ENCODE peak calls at places on chromosomes 6 and 20, in four cellular contexts. Q is hepatocyte, N is mammary epithelial cell, P is GM23248. H is an unnamed sample. For H3K9me3 and H3K79me2, the result is how much of the 10 kb centered on the place peaks cover.

GRCh38 chr20:14580426-14581074 is 243.1 kb upstream of the FLRT3 start:
- DNase-seq in N (no peak), Q (no peak), P (no peak), H (no peak)

GRCh38 chr20:37246736-37247135 is 14.9 kb downstream of the GHRH start:
- DNase-seq in P (no peak), N (no peak), Q (no peak), H (no peak)

GRCh38 chr20:45890077-45890996 is 671 bp downstream of the NEURL2 start:
- DNase-seq in P (peak), N (no peak), Q (peak), H (no peak)

GRCh38 chr6:28940294-28940858 is 16.6 kb upstream of the TRIM27 start:
- DNase-seq in N (peak), Q (peak), P (no peak), H (no peak)

GRCh38 chr20:25025091-25025861 is 32.7 kb downstream of the ACSS1 start:
- DNase-seq in N (no peak), Q (no peak), P (no peak), H (no peak)

GRCh38 chr20:35363190-35363589 is 48.6 kb downstream of the UQCC1 start:
- DNase-seq in N (no peak), Q (no peak), P (no peak), H (no peak)

GRCh38 chr6:26383624-26384417 is 913 bp downstream of the BTN2A2 start:
- DNase-seq in Q (peak), N (peak), P (peak), H (no peak)

GRCh38 chr6:159110013-159110412 is 59.2 kb upstream of the FNDC1 start:
- DNase-seq in P (peak), N (peak), Q (peak), H (no peak)

GRCh38 chr6:160073272-160073671 is 48.3 kb upstream of the SLC22A1 start:
- DNase-seq in N (no peak), P (no peak), Q (no peak), H (no peak)

GRCh38 chr6:112207773-112208172 is 46.6 kb downstream of the LAMA4 start:
- DNase-seq in Q (no peak), N (no peak), P (no peak), H (no peak)

GRCh38 chr6:154247119-154247814 is 109.3 kb downstream of the IPCEF1 start:
- DNase-seq in P (no peak), N (no peak), Q (no peak), H (no peak)

GRCh38 chr6:116476021-116476678 is 15.0 kb downstream of the CALHM6 start:
- DNase-seq in Q (no peak), P (no peak), N (no peak), H (no peak)

GRCh38 chr6:110525001-110525400 is 48.6 kb upstream of the SLC22A16 start:
- DNase-seq in Q (peak), N (no peak), P (no peak), H (no peak)

GRCh38 chr6:25061289-25061945 is 125.7 kb upstream of the RIPOR2 start:
- DNase-seq in Q (no peak), N (no peak), P (peak), H (no peak)

GRCh38 chr6:64553414-64553813 is 917.8 kb downstream of the PHF3 start:
- DNase-seq in Q (no peak), P (no peak), N (no peak), H (no peak)

GRCh38 chr6:21005816-21006553 is 471.7 kb downstream of the CDKAL1 start:
- DNase-seq in N (peak), Q (peak), P (peak), H (peak)

GRCh38 chr6:39263299-39264037 is 34.2 kb upstream of the KCNK5 start:
- DNase-seq in Q (no peak), P (no peak), N (peak), H (no peak)

GRCh38 chr6:46159229-46159628 is 11.6 kb downstream of the ENPP5 start:
- DNase-seq in Q (no peak), P (no peak), N (no peak), H (no peak)

GRCh38 chr6:125259354-125259736 is 42.4 kb downstream of the HDDC2 start:
- DNase-seq in N (no peak), Q (no peak), P (peak), H (no peak)

GRCh38 chr20:35302421-35303335 is 10.5 kb upstream of the FAM83C start:
- DNase-seq in Q (peak), N (peak), P (no peak), H (no peak)

GRCh38 chr20:15767636-15768369 is 805.4 kb downstream of the KIF16B start:
- DNase-seq in P (no peak), N (no peak), Q (no peak), H (no peak)

GRCh38 chr20:20318318-20319161 is 49.4 kb upstream of the INSM1 start:
- DNase-seq in N (no peak), P (peak), Q (no peak), H (no peak)

GRCh38 chr6:47663462-47664216 is 34.7 kb upstream of the ADGRF4 start:
- DNase-seq in N (peak), Q (no peak), P (no peak), H (no peak)

GRCh38 chr6:32153252-32153834 is 598 bp upstream of the PPT2 start:
- DNase-seq in Q (peak), N (peak), P (no peak), H (no peak)

GRCh38 chr20:57656252-57656820 is 36.1 kb upstream of the ZBP1 start:
- DNase-seq in P (no peak), Q (no peak), N (no peak), H (no peak)

GRCh38 chr6:87806635-87807034 is 104.6 kb upstream of the AKIRIN2 start:
- DNase-seq in Q (no peak), P (no peak), N (no peak), H (no peak)

GRCh38 chr6:57220083-57220703 is 1.9 kb downstream of the RAB23 start:
- DNase-seq in N (peak), P (no peak), Q (no peak), H (no peak)

GRCh38 chr20:62741191-62741676 is 32.6 kb downstream of the NTSR1 start:
- DNase-seq in N (no peak), P (peak), Q (no peak), H (no peak)

GRCh38 chr20:62741701-62742491 is 33.3 kb downstream of the NTSR1 start:
- DNase-seq in P (no peak), N (no peak), Q (no peak), H (no peak)

GRCh38 chr20:62739067-62739466 is 30.4 kb downstream of the NTSR1 start:
- DNase-seq in Q (no peak), P (no peak), N (no peak), H (no peak)

GRCh38 chr20:62739581-62740285 is 31.1 kb downstream of the NTSR1 start:
- DNase-seq in Q (no peak), P (peak), N (no peak), H (no peak)

GRCh38 chr20:62740286-62741141 is 31.9 kb downstream of the NTSR1 start:
- DNase-seq in P (peak), N (peak), Q (peak), H (peak)
- H3K4me2 ChIP-seq in P (peak), N (peak), Q (no peak), H (peak)

DNA sequence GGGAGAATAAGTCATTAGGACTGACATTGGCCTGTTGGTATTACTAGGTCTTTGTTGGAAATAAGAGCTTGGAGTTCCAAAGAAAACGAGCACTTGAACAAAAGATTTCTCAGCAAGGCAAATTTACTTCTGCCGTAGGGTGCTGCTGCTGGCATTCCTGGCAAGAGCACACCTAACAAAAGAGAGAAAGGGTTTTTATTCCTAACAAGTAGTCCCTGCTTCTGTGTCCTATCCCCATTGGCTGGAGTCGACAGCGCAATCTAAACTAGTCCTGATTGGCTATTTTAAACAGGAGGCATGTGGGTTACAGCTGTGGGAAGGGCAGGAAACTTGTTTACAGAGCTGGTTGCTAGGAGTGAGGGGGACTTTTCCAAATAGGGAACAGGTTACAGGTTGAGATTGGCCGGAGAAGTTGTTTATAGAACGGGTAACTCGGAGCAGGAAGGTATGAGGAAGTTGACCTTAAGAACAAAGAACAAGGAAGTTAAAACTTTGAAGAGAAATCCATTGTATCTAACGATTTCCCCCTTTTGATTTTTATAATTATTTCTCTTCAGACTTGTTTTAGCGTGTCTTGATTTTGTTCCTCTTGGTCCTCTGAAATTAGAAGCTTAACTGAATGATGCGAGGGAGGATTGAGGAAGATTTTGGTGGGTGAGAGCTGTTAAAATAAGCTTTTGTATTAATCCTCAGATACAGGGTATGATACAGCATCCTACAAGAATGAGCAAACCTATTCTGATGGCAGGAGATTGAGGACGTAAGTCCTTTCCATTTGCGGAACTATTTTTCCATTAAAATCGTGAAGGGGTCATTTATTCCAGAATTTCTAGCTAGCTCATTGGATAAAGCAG is 3.4 kb upstream of the ZNFX1 start:
- DNase-seq in Q (peak), P (peak), N (no peak), H (peak)
- H3K9me3 ChIP-seq in Q (under half), P (under half), N (under half), H (under half)

GRCh38 chr6:90315354-90315960 is 18.8 kb upstream of the BACH2 start:
- DNase-seq in Q (no peak), P (no peak), N (no peak), H (no peak)

GRCh38 chr6:90314516-90314915 is 17.9 kb upstream of the BACH2 start:
- DNase-seq in Q (no peak), P (no peak), N (no peak), H (no peak)

GRCh38 chr6:90322976-90323474 is 26.4 kb upstream of the BACH2 start:
- DNase-seq in P (no peak), Q (no peak), N (no peak), H (no peak)

GRCh38 chr6:90319979-90320667 is 23.5 kb upstream of the BACH2 start:
- DNase-seq in Q (no peak), N (no peak), P (no peak), H (no peak)

GRCh38 chr6:90319044-90319443 is 22.4 kb upstream of the BACH2 start:
- DNase-seq in Q (peak), P (peak), N (no peak), H (no peak)
- H3K79me2 ChIP-seq in Q (under half), P (under half), N (under half), H (under half)

DNA sequence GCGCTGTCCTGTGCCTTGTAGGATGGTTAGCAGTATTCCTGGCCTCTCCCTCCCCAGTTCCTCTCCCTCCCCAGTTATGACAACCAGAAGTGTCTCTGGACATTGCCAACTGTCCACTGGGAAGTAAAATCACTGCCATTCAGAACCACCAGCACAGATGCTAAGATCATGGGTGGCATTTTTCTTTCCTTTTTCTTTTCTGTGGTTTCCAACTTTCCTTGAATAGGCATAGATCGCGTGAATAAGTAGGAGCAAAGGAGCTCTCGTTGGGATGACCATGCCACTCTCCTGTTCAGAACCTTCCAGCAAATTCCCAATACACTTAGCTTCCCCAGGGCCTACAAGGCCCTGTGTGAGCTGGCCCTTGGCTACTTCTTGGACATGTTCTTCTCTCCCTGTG is 59.0 kb downstream of the EYA2 start:
- DNase-seq in P (no peak), Q (no peak), N (no peak), H (no peak)
- H3K4me2 ChIP-seq in P (no peak), Q (no peak), N (no peak), H (no peak)

DNA sequence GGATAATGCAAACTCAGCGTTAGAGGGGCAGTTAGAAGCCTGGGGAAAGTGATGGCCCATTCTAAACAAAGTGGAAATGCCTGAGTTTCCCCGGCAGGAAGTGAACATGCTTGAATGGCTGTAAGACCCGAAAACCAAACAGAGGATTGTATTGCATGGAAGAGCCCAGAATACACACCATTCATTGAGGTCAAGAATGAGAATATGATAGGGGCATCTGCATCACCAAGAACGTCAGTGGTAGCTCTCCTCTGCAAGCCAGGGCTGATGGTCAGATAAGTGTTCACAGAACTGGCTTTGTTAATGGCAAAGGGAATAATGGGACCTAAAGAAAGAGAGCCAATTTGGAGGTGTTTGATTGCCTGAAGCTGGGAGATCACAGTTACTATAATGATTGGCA is 663.4 kb downstream of the KHDRBS2 start:
- DNase-seq in P (no peak), Q (no peak), N (no peak), H (no peak)
- H3K9me3 ChIP-seq in P (under half), Q (under half), N (under half), H (under half)

GRCh38 chr6:35663001-35663400 is 25.7 kb downstream of the FKBP5 start:
- DNase-seq in Q (no peak), P (peak), N (no peak), H (no peak)

GRCh38 chr6:35664945-35665344 is 23.8 kb downstream of the FKBP5 start:
- DNase-seq in P (peak), Q (no peak), N (no peak), H (no peak)

GRCh38 chr6:35663447-35664235 is 25.1 kb downstream of the FKBP5 start:
- DNase-seq in P (peak), N (peak), Q (no peak), H (no peak)

GRCh38 chr6:35668096-35668495 is 20.6 kb downstream of the FKBP5 start:
- DNase-seq in P (no peak), Q (no peak), N (no peak), H (no peak)

GRCh38 chr6:35665573-35665972 is 23.1 kb downstream of the FKBP5 start:
- DNase-seq in Q (no peak), N (no peak), P (no peak), H (no peak)
- H3K79me2 ChIP-seq in Q (half or more), N (half or more), P (under half), H (half or more)

H was measured in keratinocyte.